ENCODE peak calls at places on chromosomes 3 and 15, in five cellular contexts. N is breast epithelium, W is IMR-90, O is WTC11, Z is A549. M is an unnamed sample.

GRCh38 chr3:43497905-43498365 is 123.9 kb downstream of the ANO10 start:
- DNase-seq in Z (no peak), W (peak; percentile 69), O (no peak), N (no peak), M (no peak)

GRCh38 chr15:68298882-68299381 is 21.4 kb downstream of the FEM1B start:
- DNase-seq in Z (no peak), N (peak; percentile 20), O (no peak), W (no peak), M (no peak)

GRCh38 chr3:197372076-197372661 is 73.8 kb upstream of the DLG1 start:
- DNase-seq in O (no peak), Z (no peak), W (peak; percentile 87), N (peak; percentile 69), M (no peak)

GRCh38 chr3:134242649-134243637 is 7.7 kb downstream of the RYK start:
- DNase-seq in O (no peak), N (no peak), Z (no peak), W (peak; percentile 92), M (no peak)

GRCh38 chr3:66441692-66442091 is 59.1 kb downstream of the LRIG1 start:
- DNase-seq in Z (no peak), W (no peak), O (no peak), N (no peak), M (no peak)

GRCh38 chr3:14274999-14275961 is 96.7 kb downstream of the LSM3 start:
- DNase-seq in W (no peak), N (no peak), Z (no peak), O (peak; percentile 55), M (no peak)

GRCh38 chr3:151960956-151961580 is 87.6 kb downstream of the SUCNR1 start:
- DNase-seq in Z (no peak), N (no peak), W (peak; percentile 35), O (no peak), M (no peak)

GRCh38 chr3:5376761-5377160 is 189.3 kb downstream of the EDEM1 start:
- DNase-seq in W (no peak), O (peak; percentile 29), N (no peak), Z (no peak), M (no peak)

GRCh38 chr3:52844290-52844985 is 9.6 kb upstream of the MUSTN1 start:
- DNase-seq in Z (no peak), W (no peak), O (no peak), N (no peak), M (no peak)

GRCh38 chr3:38085943-38086324 is 46.9 kb downstream of the DLEC1 start:
- DNase-seq in O (no peak), N (no peak), W (no peak), Z (no peak), M (no peak)

GRCh38 chr15:71334874-71335273 is 219.6 kb downstream of the THSD4 start:
- DNase-seq in O (no peak), Z (no peak), N (no peak), W (peak; percentile 63), M (no peak)

GRCh38 chr15:39270221-39270835 is 310.6 kb upstream of the THBS1 start:
- DNase-seq in Z (no peak), O (no peak), N (no peak), W (no peak), M (no peak)

GRCh38 chr15:89333011-89333860 is 1.4 kb downstream of the POLG start:
- DNase-seq in Z (no peak), W (no peak), O (peak; percentile 38), N (no peak), M (no peak)

GRCh38 chr3:151460240-151460639 is 621 bp downstream of the IGSF10 start:
- DNase-seq in N (no peak), Z (no peak), O (no peak), W (no peak), M (no peak)

GRCh38 chr3:113097821-113098516 is 107.2 kb downstream of the GTPBP8 start:
- DNase-seq in Z (peak; percentile 55), N (peak; percentile 51), W (peak; percentile 88), O (no peak), M (no peak)

GRCh38 chr3:98893740-98894139 is 7.8 kb downstream of the DCBLD2 start:
- DNase-seq in N (no peak), W (peak; percentile 28), O (no peak), Z (no peak), M (no peak)

GRCh38 chr3:79038057-79038456 is 729.7 kb downstream of the ROBO1 start:
- DNase-seq in Z (no peak), W (peak; percentile 26), O (no peak), N (no peak), M (no peak)

GRCh38 chr3:5503136-5503535 is 315.6 kb downstream of the EDEM1 start:
- DNase-seq in W (no peak), O (no peak), Z (no peak), N (no peak), M (no peak)

GRCh38 chr3:12677616-12678015 is 13.7 kb upstream of the RAF1 start:
- DNase-seq in W (no peak), O (no peak), Z (no peak), N (no peak), M (no peak)

GRCh38 chr3:146111337-146111736 is 49.6 kb downstream of the PLOD2 start:
- DNase-seq in Z (no peak), W (no peak), N (no peak), O (no peak), M (no peak)

GRCh38 chr3:12871404-12871983 is 30.1 kb upstream of the RPL32 start:
- DNase-seq in N (no peak), O (no peak), W (no peak), Z (no peak), M (no peak)

GRCh38 chr3:8441969-8442559 is 59.6 kb upstream of the LMCD1 start:
- DNase-seq in N (no peak), O (peak; percentile 39), W (peak; percentile 77), Z (peak; percentile 75), M (no peak)

GRCh38 chr3:63900459-63900858 is 11.7 kb downstream of the SCAANT1 start:
- DNase-seq in N (no peak), O (no peak), W (no peak), Z (no peak), M (no peak)

GRCh38 chr3:159667261-159667660 is 321.4 kb upstream of the IL12A start:
- DNase-seq in N (no peak), O (no peak), W (peak; percentile 60), Z (no peak), M (no peak)

GRCh38 chr3:137820366-137820765 is 56.3 kb downstream of the SOX14 start:
- DNase-seq in Z (no peak), O (no peak), W (no peak), N (no peak), M (no peak)

GRCh38 chr3:193556841-193557240 is 2.1 kb upstream of the ATP13A4 start:
- DNase-seq in W (no peak), O (no peak), Z (no peak), N (no peak), M (no peak)

GRCh38 chr15:91627473-91628309 is 225.8 kb upstream of the SLCO3A1 start:
- DNase-seq in Z (no peak), O (no peak), N (peak; percentile 27), W (peak; percentile 10), M (no peak)

GRCh38 chr15:98581715-98582114 is 66.6 kb upstream of the IGF1R start:
- DNase-seq in O (no peak), W (no peak), Z (no peak), N (no peak), M (no peak)

GRCh38 chr3:45496550-45496949 is 98.0 kb upstream of the LIMD1 start:
- DNase-seq in O (no peak), W (no peak), N (no peak), Z (no peak), M (no peak)

GRCh38 chr3:128112406-128112968 is 11.1 kb downstream of the RUVBL1 start:
- DNase-seq in W (peak; percentile 90), Z (no peak), O (no peak), N (peak; percentile 36), M (no peak)

GRCh38 chr3:129486057-129487035 is 42.1 kb upstream of the RHO start:
- DNase-seq in Z (no peak), O (no peak), W (peak; percentile 81), N (no peak), M (no peak)

GRCh38 chr3:106711650-106712049 is 665.6 kb upstream of the CCDC54 start:
- DNase-seq in N (no peak), O (no peak), Z (no peak), W (peak; percentile 78), M (no peak)

GRCh38 chr15:61118885-61119284 is 110.2 kb downstream of the RORA start:
- DNase-seq in Z (no peak), N (no peak), O (peak; percentile 35), W (no peak), M (no peak)
- TF ChIP-seq CTCF in Z (no peak), N (no peak), O (peak; percentile 30), W (peak; percentile 3), M (no peak)

DNA sequence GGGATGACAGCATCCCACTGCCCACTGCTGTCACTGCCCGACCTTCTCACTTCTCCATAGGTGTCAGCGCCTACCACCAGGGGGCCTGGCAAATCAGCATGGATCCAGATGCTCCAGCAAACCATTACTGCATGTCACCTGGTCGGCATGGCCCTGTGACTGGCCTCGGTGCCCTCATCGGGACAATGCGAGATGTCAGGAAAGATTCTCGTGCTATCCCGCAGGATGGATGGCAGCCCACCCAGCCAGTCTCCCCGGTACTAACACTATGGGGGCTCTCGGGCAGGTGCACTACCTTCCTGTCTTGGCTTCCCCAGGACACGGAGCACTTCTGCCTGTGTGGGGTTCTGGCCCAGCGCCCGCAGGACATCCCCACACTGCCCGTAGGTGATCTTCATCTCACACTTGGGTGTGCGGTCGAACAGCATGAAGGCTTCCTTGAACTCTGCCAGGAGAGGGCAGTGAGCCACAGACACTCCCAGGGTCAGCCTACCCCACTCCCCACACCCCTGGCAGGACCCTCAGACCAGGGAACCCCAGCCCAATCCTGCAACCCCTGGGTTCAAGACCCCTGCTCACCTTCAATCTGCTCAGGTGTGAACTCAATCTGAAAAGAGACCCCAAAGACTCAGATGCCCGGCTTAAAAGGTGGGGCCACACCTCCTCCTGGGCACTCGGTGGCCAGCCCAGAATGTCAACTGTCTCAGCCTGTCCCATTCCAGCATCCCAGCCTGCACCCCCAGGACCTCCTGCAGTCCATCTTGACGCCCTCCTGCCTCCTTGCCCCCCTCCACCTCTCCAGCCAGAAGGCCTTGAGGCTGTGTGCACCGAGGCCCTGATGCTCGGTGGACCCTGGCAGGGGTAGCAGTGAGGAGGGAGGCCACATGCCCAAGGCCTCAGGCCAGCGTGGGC is 2.6 kb downstream of the MYL3 start:
- DNase-seq in W (no peak), O (peak; percentile 53), N (no peak), Z (no peak), M (no peak)
- TF ChIP-seq CTCF in W (peak; percentile 36), O (peak; percentile 17), N (no peak), Z (peak; percentile 20), M (peak; percentile 15)

GRCh38 chr3:81003817-81004216 is 757.6 kb downstream of the GBE1 start:
- DNase-seq in N (no peak), O (no peak), Z (no peak), W (no peak), M (no peak)

GRCh38 chr3:81003008-81003407 is 758.4 kb downstream of the GBE1 start:
- DNase-seq in Z (no peak), O (no peak), W (no peak), N (no peak), M (no peak)

DNA sequence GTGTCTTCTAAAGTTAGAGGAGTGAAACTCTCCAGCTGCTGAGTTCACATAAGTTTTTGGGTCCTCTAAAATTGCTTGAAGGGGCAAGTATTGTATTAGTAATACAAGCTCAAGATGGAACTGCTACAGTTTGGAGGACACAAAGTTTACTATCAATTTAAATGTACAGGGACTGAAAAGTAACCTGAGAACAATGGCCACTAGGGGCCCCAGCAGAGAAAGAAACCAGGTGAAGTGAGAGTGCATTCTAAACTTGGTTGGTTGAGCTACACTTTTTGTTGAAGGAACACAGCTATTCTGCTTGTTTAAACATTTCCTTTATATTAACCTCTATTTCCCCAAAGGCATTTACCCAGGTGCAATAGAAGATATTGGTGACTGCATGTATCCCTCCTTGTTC is 755.5 kb downstream of the GBE1 start:
- DNase-seq in Z (no peak), O (no peak), W (no peak), N (no peak), M (no peak)
- TF ChIP-seq CTCF in Z (no peak), O (no peak), W (no peak), N (no peak), M (no peak)

GRCh38 chr15:62145015-62145735 is 19.9 kb downstream of the C2CD4B start:
- DNase-seq in Z (no peak), N (no peak), O (no peak), W (no peak), M (no peak)
- TF ChIP-seq CTCF in Z (no peak), N (no peak), O (no peak), W (no peak), M (no peak)